ENCODE peak calls at places on chromosomes 4 and X, in six cellular contexts. S is PC-3, Y is spleen, T is SK-N-SH, D is body of pancreas, E is upper lobe of right lung. R is an unnamed sample. For H3K4me1, the result is how much of the 10 kb centered on the place peaks cover.

GRCh38 chrX:136147320-136147901 is at the start of gene FHL1:
- DNase-seq in S (peak), Y (peak), T (peak), D (peak), E (peak), R (peak)

GRCh38 chrX:139924696-139925094 is 8.2 kb downstream of the ATP11C start:
- DNase-seq in S (no peak), Y (no peak), T (no peak), D (no peak), E (no peak), R (no peak)

GRCh38 chr4:84146300-84146942 is 352.7 kb downstream of the NKX6-1 start:
- DNase-seq in S (no peak), Y (no peak), T (no peak), D (no peak), E (no peak), R (no peak)

GRCh38 chrX:131067846-131068745 is 9.9 kb downstream of the ARHGAP36 start:
- DNase-seq in S (no peak), Y (no peak), T (peak), D (no peak), E (no peak), R (no peak)

GRCh38 chrX:79413009-79413408 is 45.9 kb upstream of the ITM2A start:
- DNase-seq in S (peak), Y (no peak), T (peak), D (no peak), E (no peak), R (peak)

GRCh38 chr4:148618856-148619255 is 176.6 kb upstream of the NR3C2 start:
- DNase-seq in S (peak), Y (no peak), T (no peak), D (no peak), E (no peak), R (no peak)

GRCh38 chr4:176902710-176903323 is 110.1 kb upstream of the VEGFC start:
- DNase-seq in S (peak), Y (no peak), T (no peak), D (no peak), E (no peak), R (no peak)

GRCh38 chrX:47556045-47556623 is 4.9 kb upstream of the ARAF start:
- DNase-seq in S (peak), Y (peak), T (peak), D (peak), E (peak), R (peak)

GRCh38 chr4:148444296-148445070 is 2.3 kb upstream of the NR3C2 start:
- DNase-seq in S (peak), Y (peak), T (peak), D (peak), E (peak), R (peak)

GRCh38 chr4:155780773-155781172 is 22.0 kb downstream of the GUCY1B1 start:
- DNase-seq in S (peak), Y (no peak), T (no peak), D (no peak), E (no peak), R (no peak)

GRCh38 chr4:125315571-125316390 is 1.0 kb downstream of the FAT4 start:
- DNase-seq in S (peak), Y (peak), T (peak), D (peak), E (peak), R (peak)

GRCh38 chr4:15691346-15692140 is 9.9 kb downstream of the FAM200B start:
- DNase-seq in S (peak), Y (no peak), T (no peak), D (no peak), E (no peak), R (peak)

GRCh38 chr4:147864591-147864990 is 132.7 kb downstream of the ARHGAP10 start:
- DNase-seq in S (no peak), Y (no peak), T (no peak), D (no peak), E (no peak), R (no peak)

GRCh38 chr4:8921465-8921864 is 49.8 kb upstream of the HMX1 start:
- DNase-seq in S (no peak), Y (peak), T (no peak), D (no peak), E (no peak), R (no peak)

GRCh38 chr4:61992351-61992750 is 792.2 kb downstream of the ADGRL3 start:
- DNase-seq in S (no peak), Y (no peak), T (no peak), D (no peak), E (no peak), R (peak)

GRCh38 chr4:78642934-78643333 is 91.4 kb downstream of the ANXA3 start:
- DNase-seq in S (no peak), Y (no peak), T (no peak), D (no peak), E (no peak), R (peak)

GRCh38 chr4:8316911-8317351 is 47.4 kb downstream of the HTRA3 start:
- DNase-seq in S (no peak), Y (peak), T (no peak), D (no peak), E (peak), R (no peak)

GRCh38 chr4:11271263-11271662 is 157.4 kb downstream of the HS3ST1 start:
- DNase-seq in S (no peak), Y (no peak), T (no peak), D (no peak), E (no peak), R (no peak)

GRCh38 chr4:123622572-123622971 is 226.0 kb downstream of the SPRY1 start:
- DNase-seq in S (no peak), Y (no peak), T (no peak), D (no peak), E (no peak), R (no peak)

GRCh38 chr4:123619326-123619725 is 222.7 kb downstream of the SPRY1 start:
- DNase-seq in S (no peak), Y (no peak), T (no peak), D (no peak), E (no peak), R (no peak)

GRCh38 chr4:123618606-123619005 is 222.0 kb downstream of the SPRY1 start:
- DNase-seq in S (no peak), Y (no peak), T (no peak), D (no peak), E (no peak), R (no peak)

GRCh38 chr4:123621072-123621705 is 224.6 kb downstream of the SPRY1 start:
- DNase-seq in S (no peak), Y (no peak), T (no peak), D (no peak), E (no peak), R (no peak)

DNA sequence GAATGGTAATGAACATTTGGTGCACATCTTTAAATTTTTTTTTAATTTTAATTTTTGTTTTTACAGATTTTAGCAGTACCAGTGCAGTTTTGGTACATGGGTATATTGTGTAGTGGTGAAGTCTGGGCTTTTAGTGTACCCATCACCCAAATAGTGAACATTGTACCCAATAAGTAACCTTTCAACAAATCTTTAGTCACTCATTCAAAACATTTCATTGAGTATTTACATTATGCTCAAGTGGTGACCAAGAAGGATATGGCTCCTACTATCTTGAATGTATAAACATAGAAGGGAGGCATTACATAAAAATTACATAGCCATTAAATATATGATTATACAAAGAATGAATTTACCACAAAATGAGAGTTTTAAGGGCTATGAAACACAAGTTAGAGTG is 223.3 kb downstream of the SPRY1 start:
- DNase-seq in S (no peak), Y (no peak), T (no peak), D (no peak), E (no peak), R (no peak)
- H3K4me1 ChIP-seq in S (under half), Y (under half), T (under half), D (under half), E (under half), R (under half)

DNA sequence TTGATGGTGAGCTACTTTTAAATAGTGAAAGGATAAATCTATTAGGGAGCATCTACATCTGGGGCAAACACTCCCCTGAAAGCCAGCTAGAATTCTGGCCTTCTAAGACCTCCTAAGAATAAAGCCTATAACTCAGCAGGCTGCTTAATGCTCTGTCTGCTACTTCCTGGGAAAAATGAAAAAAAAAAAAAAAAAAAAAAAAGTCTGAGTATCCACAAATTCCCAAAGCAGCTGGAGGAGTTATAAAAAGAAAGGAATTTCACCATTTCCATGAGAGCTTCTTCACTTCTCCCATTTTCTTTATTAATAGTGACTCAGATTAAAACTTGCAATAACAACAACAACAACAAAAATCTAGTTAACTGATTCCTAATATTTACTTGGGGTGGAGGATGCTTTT is 511.2 kb downstream of the INPP4B start:
- DNase-seq in S (no peak), Y (no peak), T (no peak), D (no peak), E (no peak), R (no peak)
- H3K4me1 ChIP-seq in S (under half), Y (under half), T (under half), D (under half), E (under half), R (under half)

GRCh38 chrX:1485033-1485432 is 32.3 kb upstream of the ASMTL start:
- DNase-seq in S (no peak), Y (peak), T (no peak), D (no peak), E (peak), R (no peak)
- H3K4me1 ChIP-seq in S (under half), Y (under half), T (under half), D (under half), E (under half), R (under half)

DNA sequence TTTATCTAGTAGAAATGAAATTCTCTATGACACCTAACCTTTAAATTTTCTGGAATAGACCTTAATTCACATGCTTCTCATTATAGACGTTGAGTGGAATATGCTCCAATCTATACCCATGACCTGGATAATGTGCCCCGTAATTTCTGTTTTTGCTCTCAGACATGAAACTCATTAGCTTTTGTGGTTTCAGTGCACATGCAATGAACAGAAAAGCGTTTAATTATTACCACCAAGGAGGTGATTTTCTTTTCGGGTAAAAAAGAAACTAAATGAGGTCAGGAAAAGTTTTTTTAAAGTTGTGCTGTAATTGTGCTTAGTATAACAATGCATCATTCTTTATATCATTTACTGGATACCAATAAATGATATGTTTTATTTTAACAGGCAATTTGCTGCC is 1703.9 kb upstream of the TENM3 start:
- DNase-seq in S (no peak), Y (no peak), T (no peak), D (no peak), E (no peak), R (no peak)
- H3K4me1 ChIP-seq in S (under half), Y (under half), T (under half), D (under half), E (under half), R (under half)

GRCh38 chr4:118968006-118968405 is 79.4 kb downstream of the SYNPO2 start:
- DNase-seq in S (peak), Y (no peak), T (no peak), D (peak), E (no peak), R (peak)

GRCh38 chr4:118962540-118962939 is 73.9 kb downstream of the SYNPO2 start:
- DNase-seq in S (no peak), Y (no peak), T (no peak), D (no peak), E (no peak), R (no peak)

GRCh38 chr4:118968813-118969212 is 80.2 kb downstream of the SYNPO2 start:
- DNase-seq in S (no peak), Y (no peak), T (no peak), D (no peak), E (no peak), R (peak)

GRCh38 chr4:118967393-118967792 is 78.7 kb downstream of the SYNPO2 start:
- DNase-seq in S (no peak), Y (no peak), T (no peak), D (no peak), E (no peak), R (peak)

GRCh38 chr4:118964891-118965411 is 76.3 kb downstream of the SYNPO2 start:
- DNase-seq in S (no peak), Y (no peak), T (no peak), D (no peak), E (no peak), R (no peak)
- H3K4me1 ChIP-seq in S (under half), Y (under half), T (under half), D (under half), E (under half), R (under half)